ENCODE peak calls at places on chromosomes 7 and 10, in nine cellular contexts. I, F, Z, M, G, N, X, W and P are unnamed samples.

GRCh38 chr10:48545462-48546145 is 59.3 kb downstream of the ARHGAP22 start:
- DNase-seq in X (no peak), M (no peak), W (no peak), F (peak), G (no peak), N (no peak), I (no peak), Z (no peak), P (no peak)

GRCh38 chr7:109246330-109247077 is 676.8 kb downstream of the DNAJB9 start:
- DNase-seq in N (no peak), X (no peak), I (peak), M (no peak), G (peak), Z (no peak), F (no peak), W (no peak), P (no peak)

GRCh38 chr7:123410273-123410928 is 124.0 kb downstream of the IQUB start:
- DNase-seq in I (peak), W (no peak), X (peak), N (peak), Z (no peak), F (no peak), M (no peak), G (peak), P (no peak)

GRCh38 chr7:55977831-55978230 is 13.4 kb downstream of the NIPSNAP2 start:
- DNase-seq in X (no peak), I (peak), F (no peak), G (peak), M (no peak), W (no peak), N (no peak), Z (no peak), P (no peak)

GRCh38 chr7:82678716-82679115 is 235.1 kb upstream of the CACNA2D1 start:
- DNase-seq in G (no peak), F (no peak), M (no peak), N (no peak), W (no peak), Z (no peak), X (no peak), I (no peak), P (no peak)

GRCh38 chr7:106462365-106462859 is 177.6 kb upstream of the NAMPT start:
- DNase-seq in W (no peak), G (peak), F (no peak), N (peak), Z (no peak), I (peak), M (no peak), X (no peak), P (no peak)

GRCh38 chr7:47757946-47758371 is 176.0 kb upstream of the TNS3 start:
- DNase-seq in X (peak), M (no peak), G (peak), F (peak), W (peak), Z (peak), N (peak), I (peak), P (peak)

GRCh38 chr7:74479066-74479781 is 25.5 kb downstream of the GTF2IRD1 start:
- DNase-seq in I (peak), G (peak), X (peak), N (no peak), Z (no peak), F (no peak), W (no peak), M (no peak), P (no peak)

GRCh38 chr7:3103614-3104399 is 60.1 kb upstream of the CARD11 start:
- DNase-seq in I (no peak), Z (no peak), X (no peak), W (no peak), F (no peak), M (no peak), N (no peak), G (no peak), P (no peak)

GRCh38 chr7:108460964-108461363 is 4.7 kb upstream of the NRCAM start:
- DNase-seq in W (no peak), F (no peak), I (no peak), M (no peak), Z (no peak), X (no peak), G (no peak), N (no peak), P (no peak)

GRCh38 chr10:107028249-107028648 is 136.3 kb downstream of the SORCS1 start:
- DNase-seq in Z (no peak), W (no peak), G (no peak), M (no peak), F (no peak), I (no peak), N (no peak), X (no peak), P (no peak)

GRCh38 chr10:73399054-73399453 is 14.8 kb downstream of the ANXA7 start:
- DNase-seq in M (no peak), Z (no peak), I (no peak), F (no peak), G (no peak), N (no peak), X (no peak), W (no peak), P (no peak)

GRCh38 chr10:104306897-104307296 is 31.4 kb downstream of the ITPRIP start:
- DNase-seq in F (no peak), X (no peak), Z (no peak), N (no peak), G (no peak), W (no peak), I (peak), M (no peak), P (peak)

GRCh38 chr7:94249631-94250030 is 145.1 kb upstream of the COL1A2 start:
- DNase-seq in I (no peak), G (no peak), N (no peak), F (no peak), W (no peak), X (no peak), Z (no peak), M (no peak), P (no peak)

GRCh38 chr7:42843209-42843800 is 68.6 kb downstream of the C7orf25 start:
- DNase-seq in I (peak), M (peak), W (no peak), N (peak), F (no peak), G (peak), Z (no peak), X (peak), P (no peak)

GRCh38 chr7:43377196-43377935 is 205.5 kb upstream of the STK17A start:
- DNase-seq in Z (no peak), W (no peak), I (no peak), X (no peak), M (no peak), N (no peak), G (peak), F (no peak), P (no peak)

GRCh38 chr7:1269336-1269890 is 36.7 kb downstream of the UNCX start:
- DNase-seq in M (no peak), W (no peak), Z (no peak), X (no peak), I (no peak), N (no peak), G (no peak), F (no peak), P (no peak)

GRCh38 chr10:70158113-70158512 is 11.6 kb upstream of the TYSND1 start:
- DNase-seq in F (no peak), Z (no peak), G (peak), N (no peak), I (no peak), W (no peak), M (no peak), X (no peak), P (no peak)

GRCh38 chr10:88194041-88194887 is 330.8 kb downstream of the PTEN start:
- DNase-seq in I (no peak), F (no peak), Z (no peak), W (no peak), G (peak), X (no peak), M (no peak), N (no peak), P (no peak)

GRCh38 chr10:27388761-27389399 is 115.2 kb upstream of the RAB18 start:
- DNase-seq in W (no peak), X (no peak), Z (no peak), G (peak), F (no peak), M (no peak), I (no peak), N (no peak), P (no peak)

DNA sequence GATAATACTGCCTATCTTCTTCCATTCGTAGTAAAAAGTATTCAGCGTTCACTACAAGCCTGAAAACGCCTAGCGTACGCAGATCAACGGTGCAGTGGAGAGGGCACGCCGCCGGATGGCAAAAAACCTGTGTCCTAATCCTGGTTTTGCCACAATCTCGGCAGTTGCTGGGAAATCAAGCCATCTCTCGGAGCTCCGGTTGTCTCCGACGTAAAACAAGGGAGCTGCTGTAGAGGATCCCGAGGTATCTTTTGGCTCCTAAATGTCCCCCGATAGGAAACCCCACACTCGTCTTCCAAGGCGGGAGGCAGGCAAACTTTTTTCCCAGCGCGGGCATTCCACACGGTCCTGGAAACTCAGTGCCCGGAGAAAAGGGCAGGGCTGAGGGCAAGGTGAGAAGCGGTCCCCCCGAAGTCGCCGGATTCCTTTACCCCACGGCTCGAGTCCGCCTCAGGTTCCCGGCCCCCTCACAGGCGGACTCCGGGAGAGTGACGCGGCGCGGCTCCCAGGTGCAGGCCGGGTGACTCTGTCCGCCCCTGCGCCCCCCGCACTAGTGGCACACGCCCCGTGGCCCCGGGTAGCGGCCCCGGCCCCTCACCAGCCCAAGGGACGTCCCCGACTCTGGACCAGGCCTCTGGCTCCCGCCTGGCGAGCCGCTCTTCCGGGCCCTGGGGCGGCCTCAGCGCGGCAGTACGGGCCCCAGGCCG is 649 bp downstream of the IDE start:
- DNase-seq in X (peak), M (no peak), N (peak), W (no peak), I (no peak), Z (no peak), F (no peak), G (peak), P (no peak)
- TF ChIP-seq CTCF in X (no peak), M (no peak), N (no peak), W (no peak), I (peak), Z (peak), F (no peak), G (peak), P (no peak)

GRCh38 chr10:19946791-19947190 is 130.6 kb downstream of the PLXDC2 start:
- DNase-seq in G (no peak), X (no peak), M (peak), F (no peak), Z (no peak), N (no peak), W (no peak), I (no peak), P (no peak)
- TF ChIP-seq CTCF in G (no peak), X (no peak), M (no peak), F (no peak), Z (no peak), N (no peak), W (no peak), I (no peak), P (no peak)

GRCh38 chr10:112565434-112566053 is 118.5 kb downstream of the VTI1A start:
- DNase-seq in N (peak), W (no peak), I (peak), M (peak), X (peak), Z (no peak), F (no peak), G (peak), P (no peak)
- TF ChIP-seq CTCF in N (peak), W (peak), I (peak), M (peak), X (peak), Z (peak), F (peak), G (peak), P (peak)

DNA sequence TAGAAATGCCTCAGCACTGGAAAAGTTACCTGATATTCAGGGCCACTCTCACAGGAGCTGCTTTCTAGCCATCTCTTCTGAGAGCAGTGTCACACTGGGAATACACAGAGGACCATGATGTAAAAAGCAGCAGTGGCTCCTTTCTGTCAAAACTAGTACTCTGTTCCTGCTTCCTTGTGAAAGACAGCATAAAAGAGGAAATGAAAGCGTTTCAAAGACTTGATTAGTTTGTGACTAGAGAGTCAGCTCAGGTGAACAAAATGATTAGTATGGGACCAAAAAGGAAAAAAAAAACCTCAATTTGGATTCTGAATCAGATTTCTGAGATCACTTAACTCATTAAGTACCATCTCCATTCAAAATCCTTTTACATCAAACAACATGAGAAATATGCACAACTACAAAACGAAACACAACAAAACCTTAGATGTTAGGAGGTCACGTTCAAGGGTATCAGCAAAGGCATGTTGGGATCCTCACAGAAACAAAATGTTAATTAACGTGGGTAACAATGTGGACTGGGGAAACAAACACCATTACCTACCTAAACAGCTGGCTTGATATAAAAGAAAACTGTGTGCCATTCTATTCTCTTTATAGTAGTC is 103.7 kb downstream of the MACC1 start:
- DNase-seq in Z (no peak), F (no peak), I (no peak), N (no peak), M (no peak), X (no peak), W (no peak), G (no peak), P (no peak)
- TF ChIP-seq CTCF in Z (no peak), F (no peak), I (no peak), N (no peak), M (no peak), X (no peak), W (no peak), G (no peak), P (no peak)

GRCh38 chr7:13286916-13287315 is 599.5 kb downstream of the ARL4A start:
- DNase-seq in N (no peak), X (no peak), W (no peak), M (no peak), G (no peak), I (no peak), F (no peak), Z (no peak), P (no peak)

GRCh38 chr7:13279854-13280435 is 592.5 kb downstream of the ARL4A start:
- DNase-seq in N (peak), F (no peak), Z (no peak), X (no peak), W (no peak), I (no peak), G (peak), M (no peak), P (no peak)

GRCh38 chr7:13278020-13278419 is 590.6 kb downstream of the ARL4A start:
- DNase-seq in M (no peak), W (no peak), F (no peak), Z (no peak), X (no peak), G (no peak), N (no peak), I (no peak), P (no peak)

GRCh38 chr7:13276977-13277376 is 589.5 kb downstream of the ARL4A start:
- DNase-seq in G (peak), N (no peak), W (no peak), Z (no peak), I (no peak), M (no peak), X (no peak), F (no peak), P (no peak)

GRCh38 chr7:13282377-13282980 is 595.0 kb downstream of the ARL4A start:
- DNase-seq in M (no peak), G (peak), I (peak), Z (no peak), X (no peak), F (no peak), W (no peak), N (peak), P (no peak)
- TF ChIP-seq CTCF in M (no peak), G (peak), I (peak), Z (no peak), X (peak), F (peak), W (no peak), N (peak), P (no peak)